ENCODE peak calls at places on chromosomes 4 and X, in nine cellular contexts. H is activated effector memory CD4-positive, alpha-beta T cell treated with Interleukin-2 at 50 U/mL for 16 hours; P is cardiac muscle cell; G is ACHN; S is immature natural killer cell; B is NCI-H2081; V is T-helper 2 cell; M is adipocyte; D is glutamatergic neuron. K is an unnamed sample.

GRCh38 chrX:68683580-68683979 is 36.1 kb downstream of the STARD8 start:
- DNase-seq in H (no peak), P (no peak), G (no peak), S (no peak), B (no peak), V (no peak), M (no peak), D (no peak), K (no peak)

GRCh38 chr4:110586137-110586850 is 36.6 kb downstream of the PITX2 start:
- DNase-seq in H (no peak), P (peak), G (peak), S (no peak), B (peak), V (no peak), M (peak), D (no peak), K (peak)

GRCh38 chr4:139973015-139973414 is 181.0 kb downstream of the MAML3 start:
- DNase-seq in H (no peak), P (no peak), G (peak), S (no peak), B (no peak), V (no peak), M (no peak), D (no peak), K (no peak)

GRCh38 chr4:145799225-145799624 is 119.3 kb downstream of the C4orf51 start:
- DNase-seq in H (no peak), P (no peak), G (no peak), S (no peak), B (no peak), V (no peak), M (no peak), D (no peak), K (no peak)

GRCh38 chrX:150692837-150693781 is at the start of gene MTMR1:
- DNase-seq in H (peak), P (no peak), G (peak), S (peak), B (peak), V (peak), M (peak), D (peak), K (no peak)

GRCh38 chr4:140793291-140793690 is 37.1 kb upstream of the TBC1D9 start:
- DNase-seq in H (no peak), P (no peak), G (no peak), S (no peak), B (no peak), V (no peak), M (no peak), D (no peak), K (no peak)

GRCh38 chr4:60579335-60579734 is 620.8 kb upstream of the ADGRL3 start:
- DNase-seq in H (no peak), P (no peak), G (no peak), S (no peak), B (no peak), V (no peak), M (peak), D (no peak), K (no peak)

GRCh38 chrX:140918398-140919043 is 83.9 kb upstream of the SPANXB1 start:
- DNase-seq in H (no peak), P (peak), G (peak), S (peak), B (peak), V (peak), M (peak), D (no peak), K (peak)

GRCh38 chr4:111230265-111230664 is 607.4 kb upstream of the PITX2 start:
- DNase-seq in H (no peak), P (no peak), G (no peak), S (no peak), B (no peak), V (no peak), M (peak), D (no peak), K (no peak)

GRCh38 chr4:185779520-185779919 is 32.5 kb downstream of the SORBS2 start:
- DNase-seq in H (no peak), P (no peak), G (no peak), S (no peak), B (peak), V (no peak), M (no peak), D (no peak), K (no peak)

GRCh38 chr4:102736636-102737549 is 23.9 kb downstream of the MANBA start:
- DNase-seq in H (no peak), P (no peak), G (no peak), S (no peak), B (peak), V (no peak), M (no peak), D (no peak), K (no peak)

GRCh38 chr4:155007660-155008176 is 200.7 kb upstream of the NPY2R start:
- DNase-seq in H (no peak), P (peak), G (no peak), S (no peak), B (no peak), V (no peak), M (no peak), D (no peak), K (no peak)

GRCh38 chrX:31126205-31126604 is 54.4 kb upstream of the FTHL17 start:
- DNase-seq in H (no peak), P (peak), G (no peak), S (no peak), B (no peak), V (no peak), M (no peak), D (no peak), K (no peak)

GRCh38 chr4:177163532-177163931 is 146.1 kb upstream of the NEIL3 start:
- DNase-seq in H (no peak), P (no peak), G (no peak), S (no peak), B (no peak), V (peak), M (no peak), D (no peak), K (no peak)

GRCh38 chr4:18322111-18322510 is 300.6 kb upstream of the LCORL start:
- DNase-seq in H (no peak), P (no peak), G (no peak), S (no peak), B (no peak), V (no peak), M (no peak), D (peak), K (no peak)

GRCh38 chr4:170776983-170777382 is 687.2 kb upstream of the AADAT start:
- DNase-seq in H (no peak), P (no peak), G (no peak), S (no peak), B (peak), V (no peak), M (no peak), D (no peak), K (no peak)

GRCh38 chrX:47843363-47843762 is 6.7 kb downstream of the ZNF81 start:
- DNase-seq in H (no peak), P (no peak), G (no peak), S (no peak), B (no peak), V (no peak), M (no peak), D (no peak), K (no peak)

GRCh38 chr4:94962484-94962883 is 204.7 kb downstream of the BMPR1B start:
- DNase-seq in H (no peak), P (no peak), G (no peak), S (no peak), B (no peak), V (no peak), M (no peak), D (no peak), K (no peak)

GRCh38 chr4:168850016-168850415 is 160.0 kb downstream of the CBR4 start:
- DNase-seq in H (no peak), P (peak), G (no peak), S (no peak), B (no peak), V (no peak), M (no peak), D (no peak), K (no peak)

GRCh38 chrX:9221714-9222113 is 187.8 kb upstream of the FAM9B start:
- DNase-seq in H (no peak), P (no peak), G (no peak), S (no peak), B (no peak), V (no peak), M (no peak), D (no peak), K (no peak)

GRCh38 chr4:148435654-148436406 is 6.4 kb downstream of the NR3C2 start:
- DNase-seq in H (no peak), P (no peak), G (no peak), S (no peak), B (no peak), V (no peak), M (no peak), D (no peak), K (no peak)

GRCh38 chr4:3054169-3054759 is 20.1 kb downstream of the HTT-AS start:
- DNase-seq in H (no peak), P (no peak), G (no peak), S (no peak), B (no peak), V (no peak), M (no peak), D (no peak), K (no peak)

GRCh38 chr4:829291-829690 is 3.4 kb upstream of the CPLX1 start:
- DNase-seq in H (no peak), P (no peak), G (no peak), S (no peak), B (no peak), V (no peak), M (no peak), D (no peak), K (no peak)

GRCh38 chrX:119145241-119145653 is 17.6 kb upstream of the KIAA1210 start:
- DNase-seq in H (no peak), P (peak), G (peak), S (no peak), B (peak), V (no peak), M (peak), D (peak), K (no peak)

GRCh38 chr4:61273237-61273636 is 73.1 kb downstream of the ADGRL3 start:
- DNase-seq in H (no peak), P (peak), G (no peak), S (no peak), B (no peak), V (no peak), M (peak), D (no peak), K (no peak)

GRCh38 chrX:66632986-66633385 is 5.9 kb downstream of the EDA2R start:
- DNase-seq in H (no peak), P (peak), G (no peak), S (no peak), B (no peak), V (no peak), M (peak), D (no peak), K (no peak)

GRCh38 chr4:150236626-150237025 is 158.4 kb downstream of the DCLK2 start:
- DNase-seq in H (no peak), P (no peak), G (no peak), S (no peak), B (no peak), V (no peak), M (peak), D (no peak), K (no peak)

GRCh38 chrX:10360121-10360520 is 203.3 kb downstream of the CLCN4 start:
- DNase-seq in H (no peak), P (peak), G (no peak), S (no peak), B (peak), V (no peak), M (peak), D (peak), K (peak)

GRCh38 chr4:4642201-4643025 is 100.6 kb upstream of the STX18 start:
- DNase-seq in H (no peak), P (no peak), G (no peak), S (no peak), B (no peak), V (no peak), M (no peak), D (no peak), K (no peak)

GRCh38 chr4:156957558-156957957 is 14.0 kb downstream of the PDGFC start:
- DNase-seq in H (no peak), P (no peak), G (no peak), S (no peak), B (no peak), V (no peak), M (no peak), D (no peak), K (no peak)

K was measured in pons.